ENCODE peak calls at places on chromosomes 1 and 21, in four cellular contexts. One of them, this sample, is unnamed.

GRCh38 chr21:44926364-44927101 is 5.8 kb upstream of the ITGB2 start:
- DNase-seq in K562: no peak
- DNase-seq in GM12878: no peak
- DNase-seq in HepG2: no peak
- DNase-seq in this sample: no peak

GRCh38 chr1:6245869-6246496 is 2.0 kb downstream of the HES3 start:
- DNase-seq in HepG2: no peak
- DNase-seq in K562: peak
- DNase-seq in GM12878: no peak
- DNase-seq in this sample: peak

GRCh38 chr1:93275634-93276295 is 69.9 kb upstream of the DR1 start:
- DNase-seq in GM12878: no peak
- DNase-seq in K562: no peak
- DNase-seq in HepG2: peak
- DNase-seq in this sample: no peak

GRCh38 chr1:111873460-111873859 is 116.0 kb downstream of the KCND3 start:
- DNase-seq in GM12878: no peak
- DNase-seq in HepG2: no peak
- DNase-seq in K562: no peak
- DNase-seq in this sample: no peak

GRCh38 chr1:1087351-1088035 is 13.4 kb upstream of the RNF223 start:
- DNase-seq in GM12878: no peak
- DNase-seq in HepG2: no peak
- DNase-seq in K562: no peak
- DNase-seq in this sample: no peak

GRCh38 chr1:43547538-43548072 is 16.9 kb downstream of the PTPRF start:
- DNase-seq in HepG2: no peak
- DNase-seq in GM12878: no peak
- DNase-seq in K562: no peak
- DNase-seq in this sample: no peak

GRCh38 chr1:40646385-40646784 is 19.1 kb downstream of the RIMS3 start:
- DNase-seq in HepG2: peak
- DNase-seq in GM12878: no peak
- DNase-seq in K562: no peak
- DNase-seq in this sample: no peak

GRCh38 chr1:161884475-161884874 is 118.4 kb downstream of the ATF6 start:
- DNase-seq in K562: no peak
- DNase-seq in GM12878: no peak
- DNase-seq in HepG2: no peak
- DNase-seq in this sample: no peak

GRCh38 chr1:168303716-168304540 is 23.3 kb downstream of the TBX19 start:
- DNase-seq in HepG2: no peak
- DNase-seq in K562: no peak
- DNase-seq in GM12878: no peak
- DNase-seq in this sample: no peak

GRCh38 chr21:40487406-40487805 is 359.6 kb downstream of the DSCAM start:
- DNase-seq in K562: no peak
- DNase-seq in HepG2: no peak
- DNase-seq in GM12878: no peak
- DNase-seq in this sample: no peak

GRCh38 chr21:31855180-31855579 is 17.6 kb upstream of the HUNK start:
- DNase-seq in K562: no peak
- DNase-seq in HepG2: no peak
- DNase-seq in GM12878: no peak
- DNase-seq in this sample: no peak

GRCh38 chr1:30418426-30419245 is 304.7 kb downstream of the MATN1 start:
- DNase-seq in K562: no peak
- DNase-seq in GM12878: no peak
- DNase-seq in HepG2: no peak
- DNase-seq in this sample: no peak

GRCh38 chr1:226877669-226878068 is 7.3 kb downstream of the PSEN2 start:
- DNase-seq in K562: no peak
- DNase-seq in GM12878: no peak
- DNase-seq in HepG2: no peak
- DNase-seq in this sample: no peak

GRCh38 chr1:108082741-108083562 is 117.2 kb downstream of the SLC25A24 start:
- DNase-seq in HepG2: no peak
- DNase-seq in GM12878: no peak
- DNase-seq in K562: no peak
- DNase-seq in this sample: no peak
- TF ChIP-seq ETV6 in HepG2: no peak
- TF ChIP-seq ETV6 in GM12878: no peak
- TF ChIP-seq ETV6 in K562: no peak
- TF ChIP-seq ETV6 in this sample: no peak

GRCh38 chr1:157369808-157370521 is 182.3 kb downstream of the FCRL5 start:
- DNase-seq in K562: peak
- DNase-seq in GM12878: peak
- DNase-seq in HepG2: peak
- DNase-seq in this sample: peak
- TF ChIP-seq ETV6 in K562: no peak
- TF ChIP-seq ETV6 in GM12878: no peak
- TF ChIP-seq ETV6 in HepG2: no peak
- TF ChIP-seq ETV6 in this sample: no peak

DNA sequence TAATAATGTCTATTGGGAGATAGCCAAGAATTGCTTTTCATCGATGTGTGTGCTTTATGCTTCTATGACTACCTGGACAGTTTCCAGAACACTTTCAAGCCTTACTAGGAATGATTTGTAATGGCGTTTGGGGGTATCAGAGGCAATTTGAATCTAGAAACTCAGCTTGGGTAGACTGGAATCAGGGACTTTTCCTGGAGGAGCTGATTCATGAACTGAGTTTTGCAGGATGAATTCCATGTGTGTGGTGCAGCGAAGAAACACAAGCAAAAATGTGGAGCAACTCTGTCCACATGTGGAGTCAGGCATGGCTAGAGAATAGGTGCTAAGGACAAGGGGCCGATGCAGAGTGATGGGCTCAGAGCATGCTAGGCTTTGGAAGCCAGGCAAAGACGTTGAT is 11.8 kb upstream of the TMEM61 start:
- DNase-seq in GM12878: no peak
- DNase-seq in K562: no peak
- DNase-seq in HepG2: no peak
- DNase-seq in this sample: no peak
- TF ChIP-seq ETV6 in GM12878: no peak
- TF ChIP-seq ETV6 in K562: no peak
- TF ChIP-seq ETV6 in HepG2: no peak
- TF ChIP-seq ETV6 in this sample: no peak

DNA sequence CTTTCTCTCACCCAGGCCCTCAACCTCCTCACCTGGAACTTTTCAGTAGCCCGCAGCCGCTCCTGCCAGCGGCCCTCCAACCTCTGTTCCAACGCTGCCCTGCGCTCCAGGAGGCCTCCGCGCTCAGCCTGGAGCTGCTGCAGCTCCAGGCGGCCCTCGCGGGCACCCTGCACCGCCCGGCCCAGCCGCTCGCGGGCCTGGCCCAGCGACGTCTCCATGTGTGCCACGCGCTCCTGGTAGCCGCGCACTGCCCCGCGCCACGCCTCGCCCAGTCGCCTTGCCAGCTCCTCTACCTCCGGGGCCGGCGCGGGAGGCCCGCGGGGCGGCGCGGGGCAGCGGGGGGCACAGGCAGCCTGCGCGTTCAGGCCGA is 772 bp downstream of the NES start:
- DNase-seq in HepG2: no peak
- DNase-seq in K562: no peak
- DNase-seq in GM12878: no peak
- DNase-seq in this sample: no peak
- TF ChIP-seq ETV6 in HepG2: no peak
- TF ChIP-seq ETV6 in K562: no peak
- TF ChIP-seq ETV6 in GM12878: no peak
- TF ChIP-seq ETV6 in this sample: no peak

GRCh38 chr1:31931241-31932225 is 6.6 kb downstream of the PTP4A2 start:
- DNase-seq in K562: peak
- DNase-seq in HepG2: no peak
- DNase-seq in GM12878: no peak
- DNase-seq in this sample: no peak
- TF ChIP-seq ETV6 in K562: no peak
- TF ChIP-seq ETV6 in HepG2: no peak
- TF ChIP-seq ETV6 in GM12878: no peak
- TF ChIP-seq ETV6 in this sample: no peak

DNA sequence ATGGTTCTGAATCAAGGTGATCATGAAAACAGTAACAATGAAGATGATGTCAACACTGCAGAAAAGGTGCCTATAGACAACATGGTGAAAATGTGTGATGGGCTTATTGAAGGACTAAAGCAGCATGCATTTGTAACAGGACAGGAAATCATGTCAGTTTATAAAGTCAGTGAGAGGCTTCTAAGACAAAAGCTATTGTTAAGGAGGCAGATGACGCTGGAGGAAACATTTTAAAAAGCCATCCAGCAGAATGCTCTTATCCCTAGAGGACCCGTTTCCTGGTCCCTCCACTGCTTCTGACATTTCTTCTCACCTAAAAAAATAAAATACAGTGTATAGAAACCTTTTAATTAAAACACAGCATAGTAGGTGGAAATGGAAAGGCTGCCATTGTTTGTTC is 40.9 kb downstream of the CYYR1 start:
- DNase-seq in HepG2: no peak
- DNase-seq in K562: no peak
- DNase-seq in GM12878: no peak
- DNase-seq in this sample: no peak
- TF ChIP-seq ETV6 in HepG2: no peak
- TF ChIP-seq ETV6 in K562: no peak
- TF ChIP-seq ETV6 in GM12878: no peak
- TF ChIP-seq ETV6 in this sample: no peak

GRCh38 chr1:225812488-225813249 is 2.7 kb downstream of the EPHX1 start:
- DNase-seq in K562: no peak
- DNase-seq in GM12878: no peak
- DNase-seq in HepG2: no peak
- DNase-seq in this sample: no peak
- TF ChIP-seq ETV6 in K562: no peak
- TF ChIP-seq ETV6 in GM12878: no peak
- TF ChIP-seq ETV6 in HepG2: no peak
- TF ChIP-seq ETV6 in this sample: no peak

This sample was measured in WTC11.